ENCODE peak calls at places on chromosomes 4 and X, in four cellular contexts. G, V, A and Q are unnamed samples. For H3K27me3, the result is how much of the 10 kb centered on the place peaks cover.

GRCh38 chr4:27350161-27350560 is 489.5 kb downstream of the STIM2 start:
- DNase-seq in G (no peak), V (no peak), A (no peak), Q (no peak)

GRCh38 chrX:133980832-133981588 is 4.4 kb downstream of the GPC3 start:
- DNase-seq in G (no peak), V (no peak), A (no peak), Q (no peak)

GRCh38 chrX:619451-619811 is 11.2 kb upstream of the SHOX start:
- DNase-seq in G (peak), V (no peak), A (no peak), Q (no peak)

GRCh38 chr4:8188743-8189550 is 10.1 kb upstream of the SH3TC1 start:
- DNase-seq in G (no peak), V (no peak), A (no peak), Q (peak)

GRCh38 chr4:95472538-95472937 is 76.2 kb downstream of the UNC5C start:
- DNase-seq in G (no peak), V (no peak), A (no peak), Q (no peak)

GRCh38 chr4:103075435-103075893 is 1.1 kb downstream of the SLC9B2 start:
- DNase-seq in G (no peak), V (peak), A (no peak), Q (no peak)

GRCh38 chr4:24001945-24002640 is 112.2 kb upstream of the PPARGC1A start:
- DNase-seq in G (no peak), V (no peak), A (no peak), Q (no peak)

GRCh38 chrX:2325076-2325784 is 175.5 kb downstream of the DHRSX start:
- DNase-seq in G (no peak), V (no peak), A (peak), Q (peak)

GRCh38 chr4:56575820-56576429 is 70.3 kb downstream of the ARL9 start:
- DNase-seq in G (no peak), V (peak), A (no peak), Q (no peak)

GRCh38 chrX:147476008-147476407 is 435.7 kb upstream of the FMR1 start:
- DNase-seq in G (no peak), V (peak), A (no peak), Q (no peak)

GRCh38 chr4:4694296-4694772 is 152.5 kb upstream of the STX18 start:
- DNase-seq in G (no peak), V (peak), A (no peak), Q (no peak)

GRCh38 chr4:52822583-52823477 is 39.3 kb upstream of the RASL11B start:
- DNase-seq in G (peak), V (no peak), A (no peak), Q (no peak)

GRCh38 chr4:128163177-128164117 is 102.3 kb downstream of the LARP1B start:
- DNase-seq in G (no peak), V (peak), A (no peak), Q (no peak)

GRCh38 chr4:140092094-140092820 is 61.7 kb downstream of the MAML3 start:
- DNase-seq in G (no peak), V (no peak), A (no peak), Q (peak)

GRCh38 chr4:90121961-90122748 is 5.0 kb upstream of the CCSER1 start:
- DNase-seq in G (no peak), V (no peak), A (no peak), Q (no peak)

GRCh38 chr4:33924239-33924638 is 2320.1 kb downstream of the ARAP2 start:
- DNase-seq in G (no peak), V (no peak), A (no peak), Q (no peak)

GRCh38 chr4:185217390-185217985 is 8.1 kb downstream of the SNX25 start:
- DNase-seq in G (no peak), V (no peak), A (no peak), Q (no peak)

GRCh38 chr4:172892300-172892699 is 276.3 kb upstream of the GALNT7 start:
- DNase-seq in G (no peak), V (no peak), A (no peak), Q (no peak)

GRCh38 chrX:46477435-46477834 is 67.8 kb downstream of the ZNF674 start:
- DNase-seq in G (no peak), V (no peak), A (no peak), Q (no peak)

GRCh38 chr4:165378763-165379631 is at the start of gene CPE:
- DNase-seq in G (no peak), V (peak), A (peak), Q (peak)

GRCh38 chr4:19776929-19777328 is 474.8 kb upstream of the SLIT2 start:
- DNase-seq in G (no peak), V (no peak), A (no peak), Q (no peak)

GRCh38 chr4:86940176-86940575 is 5.4 kb downstream of the AFF1 start:
- DNase-seq in G (no peak), V (no peak), A (no peak), Q (no peak)

GRCh38 chrX:46228389-46228788 is 316.8 kb downstream of the ZNF674 start:
- DNase-seq in G (no peak), V (no peak), A (no peak), Q (no peak)

GRCh38 chr4:173488656-173489055 is 41.4 kb downstream of the HAND2 start:
- DNase-seq in G (no peak), V (no peak), A (no peak), Q (no peak)

GRCh38 chr4:28723371-28723770 is 1862.7 kb downstream of the STIM2 start:
- DNase-seq in G (no peak), V (no peak), A (no peak), Q (no peak)

GRCh38 chrX:123959281-123960063 is 2.0 kb upstream of the STAG2 start:
- DNase-seq in G (peak), V (no peak), A (peak), Q (peak)

GRCh38 chr4:63831590-63831989 is 577.7 kb downstream of the TECRL start:
- DNase-seq in G (no peak), V (no peak), A (no peak), Q (no peak)

GRCh38 chr4:39527296-39528055 is at the start of gene UGDH:
- DNase-seq in G (peak), V (peak), A (peak), Q (peak)
- TF ChIP-seq EP300 in G (no peak), V (peak), A (no peak), Q (no peak)

DNA sequence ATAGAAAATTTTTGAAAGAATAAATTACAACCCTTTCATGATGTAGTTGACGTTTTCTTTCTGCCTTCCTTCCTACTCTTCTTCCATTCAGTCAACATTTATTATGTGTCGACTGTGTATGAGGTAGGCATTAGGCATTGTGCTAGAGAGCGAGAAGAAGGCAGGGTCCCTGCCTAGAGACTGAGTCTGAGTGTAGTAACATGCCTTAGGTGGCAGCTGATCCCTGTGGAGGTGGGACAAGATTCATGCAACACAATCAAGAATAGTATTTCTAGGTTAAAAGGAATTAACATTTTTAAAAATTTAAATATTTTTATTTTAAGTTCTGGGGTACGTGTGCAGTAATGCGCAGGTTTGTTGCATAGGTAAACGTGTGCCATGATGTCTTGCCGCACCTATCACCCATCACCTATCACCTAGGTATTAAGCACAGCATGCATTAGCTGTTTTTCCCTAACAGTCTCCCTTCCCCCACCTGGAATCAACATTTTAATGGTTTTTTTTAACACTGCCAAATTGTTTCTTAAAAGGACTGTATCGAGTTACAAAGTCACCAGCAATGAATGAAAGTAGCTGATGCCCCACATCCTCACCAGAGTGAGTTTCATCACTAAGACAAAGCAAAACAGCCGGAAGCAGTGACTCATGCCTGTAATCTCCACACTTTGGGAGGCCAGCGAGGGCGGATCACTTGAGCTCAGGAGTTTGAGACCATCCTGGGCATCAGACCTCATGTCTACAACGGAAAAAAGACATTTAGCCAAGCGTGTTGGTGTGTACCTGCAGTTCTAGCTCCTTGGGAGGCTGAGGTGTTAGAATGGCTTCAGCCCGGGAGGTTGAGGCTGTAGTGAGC is 84.0 kb downstream of the WWC2 start:
- DNase-seq in G (no peak), V (peak), A (no peak), Q (no peak)
- TF ChIP-seq POLR2AphosphoS5 in G (no peak), V (no peak), A (no peak), Q (no peak)

DNA sequence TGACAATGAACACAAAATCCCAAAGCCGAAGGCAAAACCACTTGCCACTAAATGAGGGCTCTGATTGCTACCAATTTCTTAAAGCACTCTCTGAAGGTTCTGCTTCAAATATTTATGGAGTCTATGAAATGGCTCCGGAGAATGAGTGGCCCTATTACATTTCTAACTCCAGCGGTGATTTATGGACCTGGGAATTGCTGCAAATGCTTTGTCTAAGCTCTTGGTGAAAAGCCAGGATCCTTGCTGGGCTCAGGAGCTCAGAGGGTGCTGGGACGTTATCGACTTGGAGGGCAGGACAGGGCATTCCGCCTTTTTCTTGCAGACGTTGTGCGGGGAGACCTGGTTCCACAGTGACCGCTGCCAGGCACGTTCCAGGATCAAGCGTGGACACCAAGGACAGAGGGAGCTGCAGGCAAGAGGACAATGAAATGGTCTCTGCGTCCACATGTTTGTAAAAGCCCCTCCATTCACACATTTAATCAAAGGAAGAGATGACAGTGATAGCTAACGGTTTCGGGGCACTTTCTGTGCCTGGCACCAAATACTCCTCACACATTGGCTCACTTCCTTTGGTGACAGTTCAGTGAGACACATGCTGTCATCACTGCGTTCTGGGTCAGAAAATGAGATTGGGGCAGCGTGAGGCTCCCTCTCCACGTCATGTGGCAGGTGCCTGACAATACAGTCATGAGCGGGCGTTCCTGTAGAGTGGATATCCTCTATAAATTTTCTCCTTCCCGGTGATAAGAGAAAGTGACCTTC is 58.8 kb downstream of the C4orf50 start:
- DNase-seq in G (no peak), V (no peak), A (no peak), Q (peak)
- H3K27me3 ChIP-seq in G (under half), V (half or more), A (under half), Q (under half)

GRCh38 chr4:781493-782216 is 44.3 kb downstream of the CPLX1 start:
- DNase-seq in G (peak), V (peak), A (peak), Q (peak)
- TF ChIP-seq EP300 in G (no peak), V (no peak), A (no peak), Q (no peak)

GRCh38 chr4:164087733-164088132 is 593.2 kb downstream of the TMA16 start:
- DNase-seq in G (no peak), V (no peak), A (no peak), Q (no peak)
- TF ChIP-seq POLR2AphosphoS5 in G (no peak), V (no peak), A (no peak), Q (no peak)

GRCh38 chrX:14533867-14534266 is 4.5 kb downstream of the GLRA2 start:
- DNase-seq in G (no peak), V (no peak), A (no peak), Q (no peak)

GRCh38 chrX:14529288-14529989 is at the start of gene GLRA2:
- DNase-seq in G (no peak), V (peak), A (peak), Q (no peak)

GRCh38 chrX:14528629-14529287 is 578 bp upstream of the GLRA2 start:
- DNase-seq in G (no peak), V (peak), A (peak), Q (peak)
- H3K27me3 ChIP-seq in G (under half), V (under half), A (under half), Q (under half)